ENCODE peak calls at places on chromosome 13, in four cellular contexts. B is HepG2, G is HCT116, S is GM12878. O is an unnamed sample.

GRCh38 chr13:30413842-30414241 is 8.5 kb upstream of the UBE2L5 start:
- DNase-seq in B (no peak), G (no peak), S (no peak), O (no peak)

GRCh38 chr13:50119593-50119992 is 104.3 kb downstream of the KCNRG start:
- DNase-seq in B (no peak), G (no peak), S (no peak), O (no peak)

GRCh38 chr13:43145556-43145955 is 122.2 kb downstream of the DNAJC15 start:
- DNase-seq in B (no peak), G (no peak), S (no peak), O (no peak)

GRCh38 chr13:46571189-46571901 is 18.4 kb downstream of the LRCH1 start:
- DNase-seq in B (peak), G (no peak), S (no peak), O (no peak)

GRCh38 chr13:30985637-30986205 is 53.3 kb downstream of the TEX26 start:
- DNase-seq in B (no peak), G (no peak), S (no peak), O (no peak)

GRCh38 chr13:106500450-106500849 is 35.0 kb downstream of the EFNB2 start:
- DNase-seq in B (no peak), G (no peak), S (no peak), O (no peak)

GRCh38 chr13:110281736-110282135 is 25.2 kb downstream of the COL4A1 start:
- DNase-seq in B (no peak), G (no peak), S (no peak), O (no peak)

GRCh38 chr13:32548837-32549236 is 10.2 kb upstream of the N4BP2L2 start:
- DNase-seq in B (no peak), G (no peak), S (no peak), O (no peak)

GRCh38 chr13:113096052-113096744 is 9.4 kb upstream of the F7 start:
- DNase-seq in B (no peak), G (no peak), S (no peak), O (no peak)

GRCh38 chr13:43805681-43806128 is 18.9 kb upstream of the ENOX1 start:
- DNase-seq in B (no peak), G (no peak), S (no peak), O (no peak)

GRCh38 chr13:90414691-90415596 is 932.5 kb upstream of the MIR17HG start:
- DNase-seq in B (no peak), G (peak), S (no peak), O (no peak)

GRCh38 chr13:43401364-43401763 is 378.0 kb downstream of the DNAJC15 start:
- DNase-seq in B (no peak), G (no peak), S (no peak), O (no peak)

GRCh38 chr13:106176103-106176502 is 359.4 kb downstream of the EFNB2 start:
- DNase-seq in B (no peak), G (no peak), S (no peak), O (no peak)

GRCh38 chr13:114100446-114101320 is 31.7 kb downstream of the RASA3 start:
- DNase-seq in B (no peak), G (no peak), S (no peak), O (no peak)

GRCh38 chr13:96998071-96998470 is 3.8 kb upstream of the OXGR1 start:
- DNase-seq in B (no peak), G (no peak), S (no peak), O (no peak)

GRCh38 chr13:50414640-50415039 is 399.4 kb downstream of the KCNRG start:
- DNase-seq in B (no peak), G (no peak), S (no peak), O (no peak)

GRCh38 chr13:110593430-110594130 is 21.8 kb upstream of the NAXD start:
- DNase-seq in B (peak), G (peak), S (no peak), O (no peak)

GRCh38 chr13:46756977-46757376 is 40.0 kb downstream of the ESD start:
- DNase-seq in B (no peak), G (no peak), S (no peak), O (no peak)

GRCh38 chr13:50378513-50378970 is 363.3 kb downstream of the KCNRG start:
- DNase-seq in B (no peak), G (no peak), S (no peak), O (no peak)

GRCh38 chr13:77507931-77508776 is 27.4 kb upstream of the SCEL start:
- DNase-seq in B (no peak), G (peak), S (no peak), O (no peak)

GRCh38 chr13:60384911-60385310 is 12.1 kb upstream of the TDRD3 start:
- DNase-seq in B (no peak), G (no peak), S (no peak), O (no peak)
- TF ChIP-seq SRF in B (no peak), G (no peak), S (no peak), O (no peak)

GRCh38 chr13:80012281-80012680 is 328.6 kb downstream of the SPRY2 start:
- DNase-seq in B (no peak), G (no peak), S (no peak), O (no peak)
- TF ChIP-seq RAD21 in B (no peak), G (no peak), S (no peak), O (no peak)

DNA sequence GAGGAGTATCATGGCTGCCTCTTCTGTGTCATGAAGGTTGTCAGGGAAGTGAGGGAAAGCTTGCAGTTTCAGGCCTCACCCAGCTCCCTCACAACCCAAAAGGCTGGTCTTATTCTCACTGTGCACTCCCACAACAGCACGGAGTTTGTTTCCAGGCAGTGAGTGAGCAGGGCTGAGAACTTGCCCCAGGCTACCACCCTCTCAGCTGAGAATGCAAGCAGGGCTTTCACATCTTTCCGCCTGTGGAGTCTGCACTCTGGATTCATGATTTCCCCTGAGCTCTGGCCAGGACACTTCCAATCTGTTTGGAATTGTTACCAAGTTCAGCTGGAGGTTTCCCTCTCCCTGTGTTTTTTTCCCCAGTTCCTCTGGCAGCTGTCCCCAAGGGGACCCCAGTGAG is 2284.7 kb upstream of the PCDH20 start:
- DNase-seq in B (no peak), G (no peak), S (no peak), O (no peak)
- TF ChIP-seq SRF in B (no peak), G (no peak), S (no peak), O (no peak)

DNA sequence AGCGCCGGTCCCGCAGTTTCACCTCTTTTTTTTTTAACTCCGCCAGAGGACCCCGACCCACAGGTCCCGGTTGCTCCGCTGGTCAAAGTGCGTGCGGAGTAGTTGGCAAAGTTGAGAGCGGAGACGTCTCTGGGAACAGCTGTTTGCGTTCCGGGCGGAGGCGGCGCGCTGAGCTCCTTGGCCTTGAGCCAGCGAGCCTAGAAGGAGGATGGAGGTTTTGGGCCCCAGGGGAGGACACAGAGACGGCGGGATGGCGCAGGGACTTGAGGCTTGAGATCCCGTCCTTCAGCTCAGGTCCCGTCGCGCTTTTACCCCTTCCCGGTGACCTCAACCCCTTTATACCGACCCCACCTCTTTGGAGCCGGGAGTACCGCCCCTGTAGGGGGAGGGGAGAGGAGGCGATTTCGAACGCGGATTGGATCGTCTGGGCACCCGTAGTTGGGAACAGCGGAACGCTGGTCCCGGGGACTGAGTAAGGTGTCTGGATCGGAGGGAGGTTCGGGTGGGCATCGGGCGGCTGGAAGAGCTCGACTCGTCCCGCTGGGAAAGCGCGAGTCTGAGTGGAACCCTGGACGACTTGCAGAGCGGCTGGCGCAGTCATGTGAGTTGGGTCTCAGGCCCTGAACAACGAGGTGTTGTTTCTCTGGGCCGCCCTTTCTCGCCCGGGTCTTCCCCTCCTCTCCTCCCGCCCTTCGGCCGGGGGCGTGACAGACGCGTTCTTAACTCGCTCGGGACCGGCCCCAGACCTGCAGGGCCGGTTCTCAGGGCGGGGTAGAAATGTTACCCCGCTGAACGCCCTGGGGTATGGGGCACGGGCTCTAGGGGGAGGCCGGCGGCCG is at the start of gene WBP4:
- DNase-seq in B (peak), G (peak), S (peak), O (peak)
- TF ChIP-seq RAD21 in B (peak), G (no peak), S (no peak), O (no peak)

GRCh38 chr13:99974939-99975561 is 3.5 kb upstream of the ZIC5 start:
- DNase-seq in B (no peak), G (no peak), S (no peak), O (no peak)
- TF ChIP-seq SRF in B (no peak), G (no peak), S (no peak), O (no peak)

O was measured in H1.